ENCODE peak calls at places on chromosomes 12 and 14, in five cellular contexts. G, Q, A, W and P are unnamed samples.

GRCh38 chr14:66709292-66709691 is 201.3 kb downstream of the GPHN start:
- DNase-seq in G (peak; percentile 69), Q (no peak), A (no peak), W (no peak), P (peak; percentile 20)

GRCh38 chr14:95891742-95892141 is 15.1 kb downstream of the TUNAR start:
- DNase-seq in G (peak; percentile 39), Q (no peak), A (no peak), W (no peak), P (peak; percentile 44)

GRCh38 chr12:89507015-89507824 is 17.4 kb downstream of the GALNT4 start:
- DNase-seq in G (peak; percentile 4), Q (no peak), A (no peak), W (no peak), P (no peak)

GRCh38 chr14:89232366-89233070 is 184.5 kb downstream of the FOXN3 start:
- DNase-seq in G (no peak), Q (no peak), A (no peak), W (no peak), P (no peak)

GRCh38 chr14:59265808-59266207 is 77.3 kb downstream of the DAAM1 start:
- DNase-seq in G (no peak), Q (no peak), A (no peak), W (no peak), P (no peak)

GRCh38 chr12:65459545-65459944 is 181.1 kb downstream of the MSRB3 start:
- DNase-seq in G (no peak), Q (no peak), A (no peak), W (no peak), P (no peak)

GRCh38 chr12:104057771-104058197 is 6.5 kb upstream of the HCFC2 start:
- DNase-seq in G (peak; percentile 49), Q (no peak), A (no peak), W (no peak), P (peak; percentile 41)

GRCh38 chr12:91892081-91892855 is 253.4 kb downstream of the BTG1 start:
- DNase-seq in G (no peak), Q (no peak), A (no peak), W (no peak), P (no peak)

GRCh38 chr12:81086342-81086741 is 8.5 kb downstream of the ACSS3 start:
- DNase-seq in G (no peak), Q (no peak), A (no peak), W (no peak), P (no peak)

GRCh38 chr12:68304626-68305025 is 27.5 kb downstream of the MDM1 start:
- DNase-seq in G (peak; percentile 48), Q (no peak), A (no peak), W (no peak), P (no peak)

GRCh38 chr14:98244966-98245569 is 1026.9 kb downstream of the BCL11B start:
- DNase-seq in G (no peak), Q (no peak), A (no peak), W (no peak), P (no peak)

GRCh38 chr14:102949801-102950451 is 27.5 kb downstream of the AMN start:
- DNase-seq in G (no peak), Q (no peak), A (no peak), W (no peak), P (peak; percentile 54)

GRCh38 chr12:42070056-42070455 is 74.6 kb downstream of the GXYLT1 start:
- DNase-seq in G (no peak), Q (no peak), A (no peak), W (no peak), P (no peak)

GRCh38 chr12:130526813-130527212 is 189.1 kb downstream of the PIWIL1 start:
- DNase-seq in G (peak; percentile 1), Q (no peak), A (peak; percentile 28), W (no peak), P (no peak)

GRCh38 chr12:76586764-76587395 is 27.3 kb upstream of the OSBPL8 start:
- DNase-seq in G (peak; percentile 76), Q (no peak), A (peak; percentile 44), W (no peak), P (peak; percentile 66)

GRCh38 chr12:30925607-30926242 is 823 bp upstream of the TSPAN11 start:
- DNase-seq in G (no peak), Q (no peak), A (no peak), W (peak; percentile 9), P (no peak)

GRCh38 chr12:46574853-46575252 is 202.3 kb upstream of the SLC38A2 start:
- DNase-seq in G (no peak), Q (no peak), A (no peak), W (no peak), P (no peak)

GRCh38 chr12:92224685-92225331 is 79.2 kb upstream of the BTG1 start:
- DNase-seq in G (peak; percentile 69), Q (no peak), A (no peak), W (no peak), P (peak; percentile 58)

GRCh38 chr14:34203271-34203722 is 252.4 kb upstream of the EGLN3 start:
- DNase-seq in G (no peak), Q (no peak), A (no peak), W (no peak), P (no peak)

GRCh38 chr12:130875193-130875592 is 3.3 kb downstream of the RAN start:
- DNase-seq in G (no peak), Q (no peak), A (no peak), W (no peak), P (no peak)

GRCh38 chr12:9694220-9694619 is 24.7 kb downstream of the CLEC2D start:
- DNase-seq in G (no peak), Q (no peak), A (no peak), W (no peak), P (no peak)

GRCh38 chr12:130639759-130640158 is 76.3 kb downstream of the RIMBP2 start:
- DNase-seq in G (no peak), Q (no peak), A (no peak), W (no peak), P (no peak)

GRCh38 chr12:48991247-48992050 is 7.7 kb downstream of the DDN start:
- DNase-seq in G (no peak), Q (no peak), A (no peak), W (no peak), P (no peak)

GRCh38 chr14:24436355-24437019 is 6.1 kb downstream of the SDR39U1 start:
- DNase-seq in G (peak; percentile 91), Q (no peak), A (no peak), W (no peak), P (peak; percentile 79)

GRCh38 chr12:22656835-22657234 is 31.9 kb downstream of the ETNK1 start:
- DNase-seq in G (no peak), Q (no peak), A (no peak), W (no peak), P (no peak)

GRCh38 chr12:50961708-50962107 is 9.4 kb downstream of the HIGD1C start:
- DNase-seq in G (peak; percentile 16), Q (no peak), A (no peak), W (no peak), P (peak; percentile 40)

DNA sequence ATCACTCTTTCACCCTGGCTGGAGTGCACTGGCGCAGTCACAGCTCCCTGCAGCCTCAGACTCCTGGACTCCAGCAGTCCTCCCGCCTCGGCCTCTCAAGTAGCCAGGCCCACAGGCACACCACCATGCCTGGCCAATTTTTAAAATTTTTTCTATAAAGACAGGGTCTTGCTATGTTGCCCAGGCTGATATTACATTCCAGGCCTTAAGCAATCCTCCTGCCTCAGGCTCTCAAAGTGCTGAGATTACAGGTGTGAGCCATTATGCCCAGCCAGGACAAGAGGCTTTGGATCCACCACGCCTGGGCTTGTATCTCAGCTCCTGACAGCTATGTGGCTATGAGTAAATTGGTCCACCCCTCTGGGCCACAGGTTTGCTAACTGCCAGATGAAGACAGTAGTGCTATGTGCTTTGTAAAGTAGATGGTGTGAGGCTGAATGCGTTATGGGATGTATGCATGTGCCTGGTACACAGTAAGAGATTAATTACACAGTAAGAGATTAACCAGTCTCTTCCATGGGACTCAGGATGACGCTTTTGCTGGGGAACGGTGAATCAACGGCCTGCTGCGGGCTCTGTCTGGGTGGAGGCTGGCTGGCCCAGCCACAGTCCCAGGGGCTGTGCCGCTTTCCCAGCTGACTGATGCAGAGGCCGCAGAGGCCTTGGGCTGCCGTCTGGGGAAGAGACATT is 53.3 kb upstream of the NCOR2 start:
- DNase-seq in G (peak; percentile 60), Q (no peak), A (no peak), W (peak; percentile 29), P (peak; percentile 77)
- H3K4me3 ChIP-seq in G (no peak overlapping the region), Q (no peak overlapping the region), A (no peak overlapping the region), W (no peak overlapping the region), P (no peak overlapping the region)

GRCh38 chr12:117390866-117391265 is 29.4 kb upstream of the NOS1 start:
- DNase-seq in G (no peak), Q (no peak), A (no peak), W (no peak), P (no peak)
- TF ChIP-seq CTCF in G (no peak), Q (no peak), A (no peak), W (no peak), P (no peak)

GRCh38 chr14:49767473-49768300 is at the start of gene KLHDC2:
- DNase-seq in G (peak; percentile 88), Q (no peak), A (peak; percentile 91), W (peak; percentile 84), P (peak; percentile 93)

GRCh38 chr14:49769581-49770211 is 1.7 kb downstream of the KLHDC2 start:
- DNase-seq in G (no peak), Q (no peak), A (no peak), W (no peak), P (no peak)

GRCh38 chr14:49768301-49769121 is 558 bp downstream of the KLHDC2 start:
- DNase-seq in G (peak; percentile 73), Q (no peak), A (peak; percentile 71), W (peak; percentile 49), P (peak; percentile 54)

GRCh38 chr14:49769171-49769570 is 1.2 kb downstream of the KLHDC2 start:
- DNase-seq in G (peak; percentile 70), Q (no peak), A (no peak), W (no peak), P (peak; percentile 60)

DNA sequence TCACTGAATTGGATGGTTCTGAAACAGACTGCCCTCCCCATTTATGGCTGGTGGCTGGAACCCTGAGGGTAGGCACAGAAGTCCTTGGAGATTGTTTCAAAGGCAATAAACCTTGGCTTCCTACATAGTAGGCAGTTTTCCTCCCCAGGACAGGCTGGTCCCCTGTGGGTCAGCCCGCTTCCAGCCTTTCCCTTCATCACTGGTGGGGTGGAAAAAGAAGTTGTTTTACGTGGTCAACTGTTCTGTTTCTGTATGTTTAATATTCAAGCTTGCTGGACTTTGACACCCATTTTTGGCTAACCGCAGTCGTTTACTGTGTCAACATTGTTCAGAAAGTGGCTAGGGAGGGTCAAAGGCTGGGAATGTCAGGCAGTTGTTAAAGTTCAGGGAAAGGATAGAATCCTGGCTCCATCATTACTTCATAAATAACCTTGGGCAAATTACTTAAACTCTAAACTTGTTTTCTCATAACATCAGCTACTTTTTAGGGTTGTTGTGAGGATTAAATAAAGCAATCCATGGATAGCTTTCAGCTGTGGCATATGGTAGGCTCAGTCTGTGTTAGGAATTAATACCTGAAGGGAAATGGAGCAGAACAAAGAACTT is 2.4 kb downstream of the KLHDC2 start:
- DNase-seq in G (peak; percentile 41), Q (no peak), A (no peak), W (no peak), P (peak; percentile 47)
- H3K4me3 ChIP-seq in G (no peak overlapping the region), Q (no peak overlapping the region), A (no peak overlapping the region), W (peak overlapping the region; percentile 96), P (no peak overlapping the region)

GRCh38 chr12:1360812-1361211 is 233.6 kb downstream of the FBXL14 start:
- DNase-seq in G (peak; percentile 67), Q (no peak), A (no peak), W (no peak), P (peak; percentile 67)

GRCh38 chr12:1355396-1355795 is 239.0 kb downstream of the FBXL14 start:
- DNase-seq in G (peak; percentile 15), Q (no peak), A (no peak), W (no peak), P (no peak)

GRCh38 chr12:1356285-1356684 is 238.1 kb downstream of the FBXL14 start:
- DNase-seq in G (peak; percentile 13), Q (no peak), A (no peak), W (no peak), P (no peak)

GRCh38 chr12:1357171-1357570 is 237.2 kb downstream of the FBXL14 start:
- DNase-seq in G (peak; percentile 34), Q (no peak), A (no peak), W (no peak), P (peak; percentile 31)

GRCh38 chr12:1357711-1358110 is 236.7 kb downstream of the FBXL14 start:
- DNase-seq in G (no peak), Q (no peak), A (no peak), W (no peak), P (no peak)
- TF ChIP-seq CTCF in G (no peak), Q (no peak), A (no peak), W (no peak), P (no peak)